ENCODE peak calls at places on chromosome 5, in nine cellular contexts. One of them, this sample, is unnamed.

GRCh38 chr5:171647043-171647899 is 138.3 kb upstream of the SMIM23 start:
- DNase-seq in BJ: no peak
- DNase-seq in activated CD8-positive, alpha-beta memory T cell treated with anti-CD3 and anti-CD28 coated beads for 4 hours: no peak
- DNase-seq in choroid plexus epithelial cell: peak
- DNase-seq in central memory CD4-positive, alpha-beta T cell: no peak
- DNase-seq in AG09309: peak
- DNase-seq in ELR: peak
- DNase-seq in central memory CD8-positive, alpha-beta T cell: no peak
- DNase-seq in NCI-H1092: no peak
- DNase-seq in this sample: no peak

GRCh38 chr5:177432143-177432904 is 5.8 kb downstream of the GRK6 start:
- DNase-seq in BJ: no peak
- DNase-seq in central memory CD8-positive, alpha-beta T cell: no peak
- DNase-seq in AG09309: no peak
- DNase-seq in activated CD8-positive, alpha-beta memory T cell treated with anti-CD3 and anti-CD28 coated beads for 4 hours: no peak
- DNase-seq in ELR: no peak
- DNase-seq in central memory CD4-positive, alpha-beta T cell: no peak
- DNase-seq in choroid plexus epithelial cell: no peak
- DNase-seq in NCI-H1092: no peak
- DNase-seq in this sample: no peak

GRCh38 chr5:102670224-102670836 is 84.8 kb upstream of the PAM start:
- DNase-seq in ELR: peak
- DNase-seq in AG09309: no peak
- DNase-seq in activated CD8-positive, alpha-beta memory T cell treated with anti-CD3 and anti-CD28 coated beads for 4 hours: no peak
- DNase-seq in central memory CD4-positive, alpha-beta T cell: no peak
- DNase-seq in NCI-H1092: no peak
- DNase-seq in choroid plexus epithelial cell: peak
- DNase-seq in central memory CD8-positive, alpha-beta T cell: no peak
- DNase-seq in BJ: no peak
- DNase-seq in this sample: no peak

GRCh38 chr5:96880402-96881164 is 4.3 kb downstream of the ERAP2 start:
- DNase-seq in ELR: peak
- DNase-seq in central memory CD8-positive, alpha-beta T cell: no peak
- DNase-seq in AG09309: no peak
- DNase-seq in central memory CD4-positive, alpha-beta T cell: no peak
- DNase-seq in NCI-H1092: no peak
- DNase-seq in choroid plexus epithelial cell: peak
- DNase-seq in BJ: peak
- DNase-seq in activated CD8-positive, alpha-beta memory T cell treated with anti-CD3 and anti-CD28 coated beads for 4 hours: no peak
- DNase-seq in this sample: no peak

GRCh38 chr5:97094579-97095317 is 47.7 kb downstream of the LIX1 start:
- DNase-seq in NCI-H1092: no peak
- DNase-seq in BJ: no peak
- DNase-seq in AG09309: no peak
- DNase-seq in choroid plexus epithelial cell: no peak
- DNase-seq in ELR: no peak
- DNase-seq in activated CD8-positive, alpha-beta memory T cell treated with anti-CD3 and anti-CD28 coated beads for 4 hours: no peak
- DNase-seq in central memory CD4-positive, alpha-beta T cell: no peak
- DNase-seq in central memory CD8-positive, alpha-beta T cell: no peak
- DNase-seq in this sample: no peak

GRCh38 chr5:132747064-132747692 is at the start of gene CCNI2:
- DNase-seq in choroid plexus epithelial cell: no peak
- DNase-seq in ELR: peak
- DNase-seq in NCI-H1092: no peak
- DNase-seq in AG09309: no peak
- DNase-seq in central memory CD4-positive, alpha-beta T cell: peak
- DNase-seq in BJ: no peak
- DNase-seq in activated CD8-positive, alpha-beta memory T cell treated with anti-CD3 and anti-CD28 coated beads for 4 hours: peak
- DNase-seq in central memory CD8-positive, alpha-beta T cell: peak
- DNase-seq in this sample: no peak

GRCh38 chr5:54146906-54147305 is 163.5 kb downstream of the ARL15 start:
- DNase-seq in ELR: no peak
- DNase-seq in AG09309: no peak
- DNase-seq in BJ: no peak
- DNase-seq in activated CD8-positive, alpha-beta memory T cell treated with anti-CD3 and anti-CD28 coated beads for 4 hours: no peak
- DNase-seq in central memory CD8-positive, alpha-beta T cell: no peak
- DNase-seq in choroid plexus epithelial cell: no peak
- DNase-seq in NCI-H1092: peak
- DNase-seq in central memory CD4-positive, alpha-beta T cell: no peak
- DNase-seq in this sample: no peak

GRCh38 chr5:93578179-93578812 is 2.7 kb downstream of the NR2F1-AS1 start:
- DNase-seq in BJ: no peak
- DNase-seq in AG09309: no peak
- DNase-seq in central memory CD8-positive, alpha-beta T cell: no peak
- DNase-seq in activated CD8-positive, alpha-beta memory T cell treated with anti-CD3 and anti-CD28 coated beads for 4 hours: no peak
- DNase-seq in choroid plexus epithelial cell: peak
- DNase-seq in ELR: no peak
- DNase-seq in NCI-H1092: no peak
- DNase-seq in central memory CD4-positive, alpha-beta T cell: no peak
- DNase-seq in this sample: no peak

GRCh38 chr5:97417977-97418376 is 234.9 kb upstream of the RIOK2 start:
- DNase-seq in activated CD8-positive, alpha-beta memory T cell treated with anti-CD3 and anti-CD28 coated beads for 4 hours: no peak
- DNase-seq in central memory CD4-positive, alpha-beta T cell: no peak
- DNase-seq in AG09309: no peak
- DNase-seq in NCI-H1092: no peak
- DNase-seq in ELR: no peak
- DNase-seq in choroid plexus epithelial cell: no peak
- DNase-seq in BJ: no peak
- DNase-seq in central memory CD8-positive, alpha-beta T cell: no peak
- DNase-seq in this sample: no peak

GRCh38 chr5:178442361-178443256 is 147.6 kb downstream of the COL23A1 start:
- DNase-seq in central memory CD8-positive, alpha-beta T cell: no peak
- DNase-seq in central memory CD4-positive, alpha-beta T cell: no peak
- DNase-seq in BJ: no peak
- DNase-seq in activated CD8-positive, alpha-beta memory T cell treated with anti-CD3 and anti-CD28 coated beads for 4 hours: no peak
- DNase-seq in choroid plexus epithelial cell: no peak
- DNase-seq in NCI-H1092: no peak
- DNase-seq in ELR: no peak
- DNase-seq in AG09309: no peak
- DNase-seq in this sample: peak

GRCh38 chr5:107831612-107832395 is 161.1 kb upstream of the EFNA5 start:
- DNase-seq in AG09309: peak
- DNase-seq in central memory CD8-positive, alpha-beta T cell: no peak
- DNase-seq in ELR: peak
- DNase-seq in BJ: peak
- DNase-seq in central memory CD4-positive, alpha-beta T cell: no peak
- DNase-seq in activated CD8-positive, alpha-beta memory T cell treated with anti-CD3 and anti-CD28 coated beads for 4 hours: no peak
- DNase-seq in NCI-H1092: no peak
- DNase-seq in choroid plexus epithelial cell: no peak
- DNase-seq in this sample: no peak

GRCh38 chr5:83377131-83377865 is 94.2 kb upstream of the VCAN start:
- DNase-seq in choroid plexus epithelial cell: peak
- DNase-seq in NCI-H1092: no peak
- DNase-seq in central memory CD4-positive, alpha-beta T cell: no peak
- DNase-seq in central memory CD8-positive, alpha-beta T cell: no peak
- DNase-seq in ELR: peak
- DNase-seq in AG09309: peak
- DNase-seq in BJ: peak
- DNase-seq in activated CD8-positive, alpha-beta memory T cell treated with anti-CD3 and anti-CD28 coated beads for 4 hours: no peak
- DNase-seq in this sample: no peak

GRCh38 chr5:84393969-84394368 is 9.3 kb upstream of the EDIL3 start:
- DNase-seq in central memory CD8-positive, alpha-beta T cell: no peak
- DNase-seq in BJ: no peak
- DNase-seq in choroid plexus epithelial cell: peak
- DNase-seq in ELR: peak
- DNase-seq in activated CD8-positive, alpha-beta memory T cell treated with anti-CD3 and anti-CD28 coated beads for 4 hours: no peak
- DNase-seq in AG09309: peak
- DNase-seq in central memory CD4-positive, alpha-beta T cell: no peak
- DNase-seq in NCI-H1092: no peak
- DNase-seq in this sample: no peak

GRCh38 chr5:1329111-1329579 is 15.8 kb downstream of the CLPTM1L start:
- DNase-seq in AG09309: no peak
- DNase-seq in central memory CD8-positive, alpha-beta T cell: no peak
- DNase-seq in BJ: no peak
- DNase-seq in NCI-H1092: no peak
- DNase-seq in ELR: no peak
- DNase-seq in choroid plexus epithelial cell: no peak
- DNase-seq in activated CD8-positive, alpha-beta memory T cell treated with anti-CD3 and anti-CD28 coated beads for 4 hours: no peak
- DNase-seq in central memory CD4-positive, alpha-beta T cell: no peak
- DNase-seq in this sample: peak

GRCh38 chr5:101678494-101679193 is 617.4 kb downstream of the SLCO4C1 start:
- DNase-seq in BJ: no peak
- DNase-seq in NCI-H1092: peak
- DNase-seq in ELR: peak
- DNase-seq in activated CD8-positive, alpha-beta memory T cell treated with anti-CD3 and anti-CD28 coated beads for 4 hours: no peak
- DNase-seq in choroid plexus epithelial cell: peak
- DNase-seq in central memory CD4-positive, alpha-beta T cell: peak
- DNase-seq in central memory CD8-positive, alpha-beta T cell: no peak
- DNase-seq in AG09309: peak
- DNase-seq in this sample: no peak

GRCh38 chr5:71865202-71865601 is 146.1 kb downstream of the CARTPT start:
- DNase-seq in activated CD8-positive, alpha-beta memory T cell treated with anti-CD3 and anti-CD28 coated beads for 4 hours: no peak
- DNase-seq in NCI-H1092: no peak
- DNase-seq in AG09309: peak
- DNase-seq in ELR: peak
- DNase-seq in central memory CD4-positive, alpha-beta T cell: no peak
- DNase-seq in choroid plexus epithelial cell: peak
- DNase-seq in central memory CD8-positive, alpha-beta T cell: no peak
- DNase-seq in BJ: peak
- DNase-seq in this sample: no peak

GRCh38 chr5:151085517-151086031 is 4.7 kb upstream of the TNIP1 start:
- DNase-seq in choroid plexus epithelial cell: no peak
- DNase-seq in central memory CD8-positive, alpha-beta T cell: no peak
- DNase-seq in ELR: peak
- DNase-seq in BJ: no peak
- DNase-seq in NCI-H1092: no peak
- DNase-seq in central memory CD4-positive, alpha-beta T cell: peak
- DNase-seq in AG09309: no peak
- DNase-seq in activated CD8-positive, alpha-beta memory T cell treated with anti-CD3 and anti-CD28 coated beads for 4 hours: no peak
- DNase-seq in this sample: no peak

GRCh38 chr5:160269017-160269416 is 39.7 kb downstream of the FABP6 start:
- DNase-seq in activated CD8-positive, alpha-beta memory T cell treated with anti-CD3 and anti-CD28 coated beads for 4 hours: no peak
- DNase-seq in choroid plexus epithelial cell: peak
- DNase-seq in central memory CD8-positive, alpha-beta T cell: no peak
- DNase-seq in NCI-H1092: no peak
- DNase-seq in BJ: peak
- DNase-seq in ELR: peak
- DNase-seq in central memory CD4-positive, alpha-beta T cell: no peak
- DNase-seq in AG09309: no peak
- DNase-seq in this sample: no peak

This sample was measured in mesenteric fat pad.